ENCODE peak calls at places on chromosomes 12 and 14, in four cellular contexts. Y is HCT116, O is HepG2, L is K562. Q is an unnamed sample.

GRCh38 chr12:51973560-51973959 is 22.1 kb downstream of the ACVR1B start:
- DNase-seq in Y (no peak), O (no peak), L (no peak), Q (no peak)

GRCh38 chr14:77187649-77188012 is 6.0 kb downstream of the TMEM63C start:
- DNase-seq in Y (no peak), O (no peak), L (no peak), Q (no peak)

GRCh38 chr12:81759215-81759991 is at the start of gene PPFIA2:
- DNase-seq in Y (no peak), O (no peak), L (no peak), Q (no peak)

GRCh38 chr14:81211844-81212243 is 8.9 kb downstream of the GTF2A1 start:
- DNase-seq in Y (no peak), O (peak; percentile 35), L (no peak), Q (no peak)

GRCh38 chr12:119988440-119988787 is 622 bp upstream of the BICDL1 start:
- DNase-seq in Y (no peak), O (no peak), L (no peak), Q (no peak)

GRCh38 chr12:65561798-65562382 is 262.4 kb upstream of the HMGA2 start:
- DNase-seq in Y (no peak), O (no peak), L (no peak), Q (no peak)

GRCh38 chr14:99698236-99698635 is 14.1 kb downstream of the CYP46A1 start:
- DNase-seq in Y (no peak), O (no peak), L (no peak), Q (no peak)

GRCh38 chr12:93541578-93542217 is 30.8 kb upstream of the SOCS2 start:
- DNase-seq in Y (no peak), O (peak; percentile 33), L (no peak), Q (no peak)

GRCh38 chr12:90076851-90077319 is 368.2 kb upstream of the ATP2B1 start:
- DNase-seq in Y (no peak), O (no peak), L (no peak), Q (no peak)

GRCh38 chr12:48940181-48940580 is 14.9 kb upstream of the FKBP11 start:
- DNase-seq in Y (no peak), O (no peak), L (no peak), Q (no peak)

GRCh38 chr12:26539131-26539530 is 293.9 kb downstream of the ITPR2 start:
- DNase-seq in Y (no peak), O (peak; percentile 12), L (no peak), Q (no peak)

GRCh38 chr12:124466200-124467128 is 100.9 kb downstream of the NCOR2 start:
- DNase-seq in Y (no peak), O (no peak), L (no peak), Q (no peak)

GRCh38 chr12:54933381-54933780 is 51.2 kb downstream of the TESPA1 start:
- DNase-seq in Y (no peak), O (no peak), L (no peak), Q (no peak)
- H3K4me1 ChIP-seq in Y (peaks cover 5% of the 10 kb centered on the region), O (no peaks in the 10 kb centered on the region), L (no peaks in the 10 kb centered on the region), Q (no peaks in the 10 kb centered on the region)

GRCh38 chr14:95597784-95598204 is 62.9 kb downstream of the GLRX5 start:
- DNase-seq in Y (no peak), O (no peak), L (no peak), Q (no peak)

GRCh38 chr14:95603415-95603814 is 68.6 kb downstream of the GLRX5 start:
- DNase-seq in Y (no peak), O (no peak), L (no peak), Q (no peak)

GRCh38 chr14:95601650-95602049 is 66.8 kb downstream of the GLRX5 start:
- DNase-seq in Y (no peak), O (no peak), L (peak; percentile 23), Q (no peak)
- TF ChIP-seq TCF7L2 in Y (no peak), O (no peak), L (no peak), Q (no peak)

DNA sequence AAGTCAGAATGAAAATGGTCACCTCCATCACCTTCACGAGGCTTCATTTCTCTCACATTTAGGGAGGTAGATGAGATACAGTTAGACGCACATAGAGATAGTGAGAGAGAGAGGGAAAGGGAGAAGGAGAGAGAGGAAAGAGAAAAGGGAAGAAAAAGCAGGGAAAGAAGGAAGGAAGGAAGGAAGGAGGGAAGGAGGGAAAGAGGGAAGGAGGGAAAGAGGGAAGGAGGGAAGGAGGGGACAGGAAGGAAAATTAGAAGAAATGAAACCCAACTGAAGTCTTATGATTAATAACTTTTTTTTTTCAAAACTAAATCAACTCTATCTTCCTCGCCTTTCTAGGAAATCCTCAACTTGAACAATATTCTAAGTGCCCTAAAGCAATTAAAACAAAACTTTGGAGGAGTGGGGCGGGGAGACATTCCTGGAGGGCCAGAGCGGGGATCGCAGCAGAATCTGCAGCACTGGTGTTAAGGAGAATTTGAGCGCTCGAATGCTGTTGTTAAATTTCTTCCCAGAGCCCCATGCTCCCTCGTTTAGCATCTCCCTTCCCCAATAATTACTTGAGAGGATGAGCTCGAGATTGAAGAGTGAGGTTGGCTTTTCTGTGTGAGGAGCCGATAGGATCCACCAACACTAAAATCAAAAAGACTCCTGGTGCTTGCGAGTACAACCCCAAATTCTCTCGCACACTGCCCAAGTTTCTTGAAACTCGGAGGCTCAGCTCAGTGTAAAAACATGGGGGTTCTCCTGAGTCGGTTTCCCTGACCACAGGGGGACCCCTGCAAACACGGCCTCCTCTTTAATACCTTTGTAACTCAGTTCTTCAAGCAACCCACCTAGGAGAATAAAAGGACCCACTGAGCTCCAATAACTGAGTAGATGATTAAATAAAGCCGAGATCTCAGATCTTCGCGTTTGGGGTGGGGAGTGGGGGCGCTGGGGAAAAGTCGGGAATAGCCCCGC is 10.4 kb upstream of the FOXG1 start:
- DNase-seq in Y (no peak), O (no peak), L (no peak), Q (no peak)
- H3K4me3 ChIP-seq in Y (no peak overlapping the region), O (no peak overlapping the region), L (no peak overlapping the region), Q (no peak overlapping the region)

GRCh38 chr12:108665608-108666202 is 32.0 kb upstream of the SELPLG start:
- DNase-seq in Y (no peak), O (peak; percentile 38), L (no peak), Q (no peak)
- H3K4me1 ChIP-seq in Y (peaks cover 8% of the 10 kb centered on the region), O (peaks cover 54% of the 10 kb centered on the region), L (peaks cover 3% of the 10 kb centered on the region), Q (peaks cover 17% of the 10 kb centered on the region)

Q was measured in Panc1.